ENCODE peak calls at places on chromosome 14, in eight cellular contexts. X is aorta, G is cardiac muscle cell, K is A549, F is psoas muscle, R is hepatocyte, C is choroid plexus epithelial cell, H is left ventricle myocardium inferior. U is an unnamed sample.

GRCh38 chr14:91363776-91364523 is 53.7 kb downstream of the CCDC88C start:
- DNase-seq in X (no peak), G (no peak), K (no peak), F (no peak), R (no peak), C (no peak), H (no peak), U (no peak)

GRCh38 chr14:32258574-32258973 is 55.5 kb upstream of the RNU6-8 start:
- DNase-seq in X (no peak), G (peak; percentile 12), K (no peak), F (no peak), R (peak; percentile 37), C (peak; percentile 14), H (no peak), U (no peak)

GRCh38 chr14:94624537-94625352 is 12.6 kb downstream of the SERPINA3 start:
- DNase-seq in X (no peak), G (no peak), K (no peak), F (no peak), R (no peak), C (no peak), H (no peak), U (no peak)

GRCh38 chr14:60189923-60190840 is 25.0 kb upstream of the DHRS7 start:
- DNase-seq in X (no peak), G (no peak), K (no peak), F (no peak), R (no peak), C (no peak), H (no peak), U (no peak)

GRCh38 chr14:69882915-69883314 is 3.7 kb downstream of the SMOC1 start:
- DNase-seq in X (no peak), G (no peak), K (no peak), F (no peak), R (no peak), C (no peak), H (no peak), U (no peak)

GRCh38 chr14:31441273-31442110 is 15.8 kb downstream of the DTD2 start:
- DNase-seq in X (no peak), G (peak; percentile 74), K (no peak), F (no peak), R (no peak), C (peak; percentile 88), H (no peak), U (peak; percentile 39)

GRCh38 chr14:95547272-95547625 is 12.4 kb downstream of the GLRX5 start:
- DNase-seq in X (no peak), G (no peak), K (no peak), F (no peak), R (no peak), C (no peak), H (no peak), U (no peak)

GRCh38 chr14:50501642-50502041 is 30.7 kb downstream of the MAP4K5 start:
- DNase-seq in X (no peak), G (peak; percentile 59), K (peak; percentile 8), F (no peak), R (no peak), C (peak; percentile 86), H (no peak), U (no peak)

GRCh38 chr14:94421316-94421715 is 31.3 kb downstream of the SERPINA11 start:
- DNase-seq in X (no peak), G (no peak), K (no peak), F (no peak), R (no peak), C (no peak), H (no peak), U (no peak)

GRCh38 chr14:32611752-32612151 is 282.7 kb downstream of the AKAP6 start:
- DNase-seq in X (no peak), G (peak; percentile 78), K (no peak), F (no peak), R (no peak), C (peak; percentile 68), H (no peak), U (no peak)

GRCh38 chr14:83559721-83560120 is 1970.2 kb upstream of the FLRT2 start:
- DNase-seq in X (no peak), G (no peak), K (no peak), F (no peak), R (no peak), C (peak; percentile 93), H (no peak), U (no peak)

GRCh38 chr14:68951051-68951797 is 27.9 kb downstream of the ACTN1 start:
- DNase-seq in X (peak; percentile 95), G (peak; percentile 95), K (peak; percentile 80), F (peak; percentile 87), R (peak; percentile 67), C (peak; percentile 88), H (peak; percentile 80), U (no peak)

GRCh38 chr14:95935228-95935822 is 58.7 kb downstream of the TUNAR start:
- DNase-seq in X (no peak), G (peak; percentile 37), K (no peak), F (no peak), R (peak; percentile 68), C (peak; percentile 40), H (no peak), U (peak; percentile 74)

GRCh38 chr14:74841230-74842207 is 34.4 kb downstream of the PROX2 start:
- DNase-seq in X (no peak), G (no peak), K (no peak), F (no peak), R (no peak), C (no peak), H (no peak), U (no peak)

GRCh38 chr14:67480011-67480410 is 8.5 kb downstream of the TMEM229B start:
- DNase-seq in X (no peak), G (no peak), K (no peak), F (no peak), R (no peak), C (no peak), H (no peak), U (no peak)

GRCh38 chr14:56686416-56686815 is 106.8 kb downstream of the TMEM260 start:
- DNase-seq in X (no peak), G (no peak), K (no peak), F (no peak), R (no peak), C (no peak), H (peak; percentile 34), U (peak; percentile 69)

GRCh38 chr14:57009585-57010515 is 199.6 kb upstream of the OTX2 start:
- DNase-seq in X (no peak), G (no peak), K (no peak), F (no peak), R (no peak), C (no peak), H (no peak), U (peak; percentile 59)

GRCh38 chr14:36514278-36515104 is 5.5 kb downstream of the NKX2-1 start:
- DNase-seq in X (no peak), G (no peak), K (no peak), F (no peak), R (no peak), C (no peak), H (no peak), U (no peak)

GRCh38 chr14:57346741-57347140 is 43.6 kb upstream of the NAA30 start:
- DNase-seq in X (no peak), G (no peak), K (no peak), F (no peak), R (no peak), C (no peak), H (no peak), U (peak; percentile 79)

GRCh38 chr14:31243860-31244259 is 36.3 kb upstream of the HECTD1 start:
- DNase-seq in X (no peak), G (no peak), K (no peak), F (no peak), R (peak; percentile 51), C (no peak), H (no peak), U (no peak)

GRCh38 chr14:50020184-50020583 is 96.2 kb downstream of the VCPKMT start:
- DNase-seq in X (no peak), G (no peak), K (no peak), F (no peak), R (no peak), C (no peak), H (no peak), U (no peak)

GRCh38 chr14:60882219-60882618 is 98.7 kb downstream of the TRMT5 start:
- DNase-seq in X (no peak), G (no peak), K (no peak), F (no peak), R (no peak), C (no peak), H (no peak), U (no peak)

DNA sequence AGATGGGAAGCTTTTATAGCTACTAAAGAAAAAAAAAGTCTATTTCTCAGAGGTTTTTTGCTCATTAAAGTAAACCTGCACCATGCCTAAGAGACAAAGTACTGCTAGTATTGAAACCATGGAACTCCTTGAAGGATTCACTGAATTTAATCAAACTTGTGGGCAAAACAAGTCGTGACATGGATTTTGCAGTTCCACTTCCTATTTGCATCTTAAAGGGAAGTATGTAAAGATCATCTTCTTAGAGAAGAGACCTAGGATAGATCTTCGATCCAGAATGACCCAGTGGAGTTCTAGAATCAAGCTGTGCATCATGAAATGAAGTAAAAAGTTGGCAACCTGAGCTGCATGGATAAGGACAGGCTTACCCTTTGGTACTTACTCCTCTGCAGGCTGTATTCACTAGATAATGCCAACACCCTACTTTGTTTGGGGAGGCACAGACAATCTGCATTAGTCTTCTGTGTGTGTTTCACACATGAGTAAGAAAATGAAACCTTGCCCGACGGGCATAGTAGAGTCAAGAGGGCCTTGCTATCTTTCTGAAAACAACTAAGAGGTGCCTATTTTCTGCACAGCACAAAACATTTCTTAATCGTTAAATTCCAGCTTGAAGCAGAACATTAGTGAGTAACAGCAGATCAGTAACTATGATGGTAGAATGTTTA is 1.9 kb downstream of the GNG2 start:
- DNase-seq in X (no peak), G (peak; percentile 26), K (no peak), F (no peak), R (no peak), C (no peak), H (no peak), U (no peak)
- H3K4me3 ChIP-seq in X (no peak overlapping the region), G (no peak overlapping the region), K (no peak overlapping the region), F (peak overlapping the region; percentile 61), R (peak overlapping the region; percentile 56), C (peak overlapping the region; percentile 65), H (peak overlapping the region; percentile 69), U (no peak overlapping the region)

GRCh38 chr14:93142854-93143652 is 27.3 kb upstream of the ITPK1 start:
- DNase-seq in X (no peak), G (no peak), K (no peak), F (no peak), R (no peak), C (no peak), H (no peak), U (no peak)
- H3K4me3 ChIP-seq in X (no peak overlapping the region), G (no peak overlapping the region), K (no peak overlapping the region), F (no peak overlapping the region), R (no peak overlapping the region), C (no peak overlapping the region), H (no peak overlapping the region), U (no peak overlapping the region)

DNA sequence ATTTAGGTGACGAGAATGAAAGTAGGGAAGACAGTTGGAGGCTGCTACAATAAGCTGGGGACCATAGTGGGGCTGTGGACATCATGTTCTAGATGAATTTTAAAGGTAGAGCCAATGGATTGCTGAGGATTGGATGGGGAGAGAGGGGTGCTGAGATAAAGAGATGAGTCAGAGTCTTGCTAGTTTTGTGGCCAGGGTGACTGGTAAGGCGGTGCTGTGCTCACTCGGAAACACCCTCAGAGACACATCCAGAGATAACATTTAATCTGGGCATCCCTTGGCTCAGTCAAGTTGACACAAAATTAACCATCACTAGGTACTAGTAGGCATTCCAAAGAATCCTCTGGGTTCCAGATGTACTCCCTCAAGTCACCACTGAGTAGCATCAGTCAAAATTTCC is 170.7 kb downstream of the ADCK1 start:
- DNase-seq in X (no peak), G (no peak), K (no peak), F (no peak), R (no peak), C (no peak), H (no peak), U (no peak)
- H3K4me3 ChIP-seq in X (no peak overlapping the region), G (no peak overlapping the region), K (no peak overlapping the region), F (no peak overlapping the region), R (no peak overlapping the region), C (no peak overlapping the region), H (no peak overlapping the region), U (no peak overlapping the region)

GRCh38 chr14:58833634-58834378 is 196.0 kb downstream of the DACT1 start:
- DNase-seq in X (no peak), G (no peak), K (no peak), F (no peak), R (no peak), C (no peak), H (no peak), U (no peak)
- H3K4me3 ChIP-seq in X (no peak overlapping the region), G (no peak overlapping the region), K (no peak overlapping the region), F (no peak overlapping the region), R (no peak overlapping the region), C (no peak overlapping the region), H (no peak overlapping the region), U (no peak overlapping the region)